ENCODE peak calls at places on chromosomes 12 and 14, in eight cellular contexts. N is stimulated activated CD8-positive, alpha-beta memory T cell treated with anti-CD3 and anti-CD28 coated beads, Interleukin-7, amount 100 ng/mL, for 4 hours; V is renal cortical epithelial cell; X is nucleus accumbens; T is adipocyte; I is M059J; Y is islet precursor cell; F is choroid plexus epithelial cell. R is an unnamed sample.

GRCh38 chr14:86723254-86723624 is 1193.3 kb downstream of the FLRT2 start:
- DNase-seq in N (no peak), V (peak), X (no peak), T (peak), I (no peak), Y (no peak), F (no peak), R (no peak)

GRCh38 chr14:90061849-90062794 is at the start of gene KCNK13:
- DNase-seq in N (no peak), V (no peak), X (no peak), T (peak), I (no peak), Y (peak), F (no peak), R (no peak)

GRCh38 chr14:93959239-93960107 is 16.9 kb downstream of the ASB2 start:
- DNase-seq in N (peak), V (peak), X (no peak), T (peak), I (peak), Y (peak), F (peak), R (peak)

GRCh38 chr14:104284107-104284592 is 145.8 kb downstream of the KIF26A start:
- DNase-seq in N (no peak), V (no peak), X (no peak), T (no peak), I (no peak), Y (peak), F (no peak), R (no peak)

GRCh38 chr12:57765003-57765697 is 1.7 kb downstream of the CYP27B1 start:
- DNase-seq in N (no peak), V (no peak), X (no peak), T (peak), I (peak), Y (peak), F (peak), R (no peak)

GRCh38 chr12:58026421-58026820 is 85.1 kb downstream of the ATP23 start:
- DNase-seq in N (no peak), V (no peak), X (no peak), T (peak), I (peak), Y (no peak), F (peak), R (no peak)

GRCh38 chr12:78457951-78458350 is 406.6 kb upstream of the SYT1 start:
- DNase-seq in N (no peak), V (peak), X (no peak), T (peak), I (peak), Y (no peak), F (peak), R (no peak)

GRCh38 chr12:66107451-66107915 is 23.1 kb downstream of the LLPH start:
- DNase-seq in N (no peak), V (peak), X (peak), T (peak), I (peak), Y (peak), F (peak), R (no peak)

GRCh38 chr14:105881021-105881930 is 354.9 kb downstream of the TMEM121 start:
- DNase-seq in N (no peak), V (no peak), X (no peak), T (no peak), I (no peak), Y (peak), F (no peak), R (no peak)

GRCh38 chr12:124637586-124637985 is 70.2 kb upstream of the NCOR2 start:
- DNase-seq in N (no peak), V (peak), X (no peak), T (no peak), I (peak), Y (peak), F (no peak), R (no peak)

GRCh38 chr12:62192486-62193250 is 67.5 kb upstream of the USP15 start:
- DNase-seq in N (no peak), V (peak), X (peak), T (peak), I (peak), Y (peak), F (peak), R (peak)

GRCh38 chr14:97164014-97164413 is 366.8 kb downstream of the VRK1 start:
- DNase-seq in N (no peak), V (no peak), X (no peak), T (no peak), I (peak), Y (peak), F (no peak), R (no peak)

GRCh38 chr12:118377005-118377890 is 893 bp downstream of the SUDS3 start:
- DNase-seq in N (no peak), V (no peak), X (no peak), T (peak), I (no peak), Y (no peak), F (no peak), R (no peak)

GRCh38 chr14:77615231-77616132 is 955 bp downstream of the SPTLC2 start:
- DNase-seq in N (no peak), V (peak), X (no peak), T (peak), I (peak), Y (peak), F (peak), R (peak)

GRCh38 chr12:58310828-58311273 is 369.5 kb downstream of the ATP23 start:
- DNase-seq in N (no peak), V (peak), X (no peak), T (peak), I (peak), Y (no peak), F (peak), R (no peak)

GRCh38 chr14:52650774-52651173 is 44.6 kb downstream of the ERO1A start:
- DNase-seq in N (no peak), V (no peak), X (no peak), T (no peak), I (no peak), Y (no peak), F (peak), R (no peak)

GRCh38 chr12:14774074-14774943 is 29.0 kb downstream of the WBP11 start:
- DNase-seq in N (peak), V (peak), X (peak), T (peak), I (peak), Y (peak), F (peak), R (peak)

GRCh38 chr12:111998015-111998414 is 14.9 kb downstream of the TMEM116 start:
- DNase-seq in N (no peak), V (no peak), X (no peak), T (no peak), I (no peak), Y (no peak), F (no peak), R (no peak)